ENCODE peak calls at places on chromosomes 12 and 14, in seven cellular contexts. F is HuH-7.5, E is NCI-H82, Q is activated T-helper 1 cell treated with Interleukin-2 at 50 U/mL for 16 hours, K is tibial artery, M is NCI-H2029 treated with DMSO at 0.1 percent for 48 hours, C is nucleus accumbens. S is an unnamed sample.

GRCh38 chr14:61520546-61520945 is 174.8 kb upstream of the HIF1A start:
- DNase-seq in K (no peak), C (no peak), M (no peak), E (no peak), F (no peak), Q (no peak), S (no peak)

GRCh38 chr12:77979597-77980250 is 149.0 kb downstream of the NAV3 start:
- DNase-seq in K (no peak), C (no peak), F (no peak), E (no peak), Q (no peak), M (no peak), S (no peak)

GRCh38 chr14:72169521-72169920 is 237.3 kb downstream of the RGS6 start:
- DNase-seq in Q (no peak), M (no peak), F (no peak), C (no peak), E (peak), K (no peak), S (peak)

GRCh38 chr14:91149462-91149861 is 35.6 kb downstream of the DGLUCY start:
- DNase-seq in F (no peak), C (no peak), K (peak), E (no peak), Q (no peak), M (peak), S (peak)

GRCh38 chr14:24394275-24394674 is 4.5 kb upstream of the NYNRIN start:
- DNase-seq in E (no peak), C (no peak), K (no peak), M (no peak), F (no peak), Q (no peak), S (no peak)

GRCh38 chr14:64768401-64769095 is 64.3 kb downstream of the PLEKHG3 start:
- DNase-seq in F (no peak), Q (no peak), C (no peak), E (no peak), M (no peak), K (no peak), S (no peak)

GRCh38 chr12:39764944-39765560 is 145.4 kb upstream of the ABCD2 start:
- DNase-seq in C (no peak), Q (no peak), K (no peak), M (peak), F (peak), E (peak), S (no peak)

GRCh38 chr12:15004401-15004800 is 31.6 kb downstream of the PDE6H start:
- DNase-seq in M (no peak), E (no peak), F (no peak), Q (no peak), C (no peak), K (no peak), S (no peak)

GRCh38 chr12:104687823-104688573 is 231.2 kb downstream of the CHST11 start:
- DNase-seq in C (no peak), F (no peak), E (no peak), M (no peak), Q (peak), K (no peak), S (no peak)

GRCh38 chr14:47149326-47149725 is 497.7 kb upstream of the RPL10L start:
- DNase-seq in C (no peak), M (no peak), Q (no peak), E (no peak), K (no peak), F (no peak), S (no peak)